ENCODE peak calls at places on chromosomes 13 and 19, in ten cellular contexts. H is T-helper 9 cell; Y is DMS153; B is NCI-H1105 treated with DMSO at 0.1 percent for 48 hours; Z is activated CD4-positive, alpha-beta T cell treated with anti-CD3 and anti-CD28 coated beads for 24 hours; G is fibroblast of lung; K is NCI-H2081; S is right atrium auricular region; R is A549; L is CMK. P is an unnamed sample.
A peak's percentile ranks its signal among the peaks of the same experiment; 100 is the strongest.

GRCh38 chr19:5615756-5616327 is 6.7 kb downstream of the SAFB2 start:
- DNase-seq in Y (no peak), S (no peak), R (no peak), K (no peak), L (no peak), Z (no peak), G (peak; percentile 54), H (no peak), B (no peak), P (no peak)

GRCh38 chr13:98474761-98475160 is 102.1 kb downstream of the STK24 start:
- DNase-seq in H (no peak), G (no peak), B (no peak), S (no peak), Z (no peak), K (no peak), Y (no peak), L (no peak), R (no peak), P (no peak)

GRCh38 chr19:56085571-56086275 is 35.4 kb downstream of the ZNF787 start:
- DNase-seq in Z (no peak), Y (no peak), G (no peak), K (no peak), B (no peak), L (no peak), S (no peak), H (no peak), R (no peak), P (no peak)

GRCh38 chr19:7799640-7800355 is 30.2 kb upstream of the EVI5L start:
- DNase-seq in L (peak; percentile 48), Z (peak; percentile 49), B (peak; percentile 62), Y (peak; percentile 47), H (peak; percentile 50), G (peak; percentile 55), S (peak; percentile 73), R (peak; percentile 67), K (peak; percentile 59), P (peak; percentile 64)

GRCh38 chr13:109707044-109707794 is 79.2 kb downstream of the IRS2 start:
- DNase-seq in G (no peak), S (no peak), Y (peak; percentile 76), K (peak; percentile 4), R (no peak), L (no peak), Z (no peak), B (no peak), H (no peak), P (no peak)

GRCh38 chr19:18762125-18763023 is 28.7 kb downstream of the COMP start:
- DNase-seq in R (no peak), Y (peak; percentile 85), Z (no peak), L (no peak), B (peak; percentile 96), K (peak; percentile 93), G (peak; percentile 72), S (no peak), H (no peak), P (no peak)

GRCh38 chr13:79187917-79188699 is 217.9 kb downstream of the RBM26 start:
- DNase-seq in B (no peak), L (no peak), G (no peak), Z (no peak), H (no peak), R (no peak), K (peak; percentile 2), S (no peak), Y (peak; percentile 25), P (no peak)

GRCh38 chr13:75704942-75705320 is 68.8 kb downstream of the LMO7 start:
- DNase-seq in B (no peak), R (peak; percentile 64), Z (no peak), K (peak; percentile 12), H (no peak), G (no peak), Y (peak; percentile 48), L (no peak), S (no peak), P (no peak)

GRCh38 chr19:18091217-18091608 is 4.5 kb upstream of the IL12RB1 start:
- DNase-seq in R (no peak), Y (no peak), Z (peak; percentile 73), H (peak; percentile 73), L (peak; percentile 82), G (no peak), K (no peak), B (no peak), S (no peak), P (peak; percentile 66)

P was measured in memory B cell.